ENCODE peak calls at places on chromosomes 4 and X, in four cellular contexts. G is activated CD8-positive, alpha-beta memory T cell treated with anti-CD3 and anti-CD28 coated beads for 48 hours; A is EL; C is stimulated activated CD4-positive, alpha-beta T cell treated with anti-CD3 and anti-CD28 coated beads, Interleukin-4, amount 100 ng/mL, for 4 hours. P is an unnamed sample.

GRCh38 chrX:154002215-154002719 is 17.4 kb downstream of the IRAK1 start:
- DNase-seq in G (no peak), A (peak), C (no peak), P (no peak)

GRCh38 chr4:26420438-26420837 is 69.8 kb downstream of the CCKAR start:
- DNase-seq in C (no peak), A (no peak), G (no peak), P (no peak)

GRCh38 chr4:101400096-101400495 is 52.8 kb upstream of the PPP3CA start:
- DNase-seq in A (peak), C (no peak), G (no peak), P (peak)

GRCh38 chrX:49067285-49068120 is 6.3 kb downstream of the PRAF2 start:
- DNase-seq in C (no peak), A (no peak), G (no peak), P (no peak)

GRCh38 chrX:38817004-38817703 is 15.9 kb downstream of the MID1IP1 start:
- DNase-seq in C (no peak), G (no peak), A (peak), P (no peak)

GRCh38 chrX:14357314-14357713 is 172.0 kb upstream of the GLRA2 start:
- DNase-seq in C (no peak), G (no peak), A (no peak), P (no peak)

GRCh38 chr4:169068423-169068822 is 58.4 kb upstream of the CBR4 start:
- DNase-seq in G (no peak), A (no peak), C (no peak), P (no peak)

GRCh38 chr4:74365761-74366160 is 816 bp downstream of the EREG start:
- DNase-seq in A (peak), C (no peak), G (no peak), P (no peak)

GRCh38 chr4:25098964-25099843 is 61.0 kb downstream of the SEPSECS start:
- DNase-seq in C (no peak), G (no peak), A (peak), P (peak)

GRCh38 chrX:80876877-80877276 is 67.2 kb upstream of the BRWD3 start:
- DNase-seq in G (no peak), A (peak), C (no peak), P (peak)

GRCh38 chr4:5547651-5548249 is 160.6 kb downstream of the EVC2 start:
- DNase-seq in C (no peak), G (no peak), A (no peak), P (no peak)

GRCh38 chr4:116358633-116359222 is 726.6 kb downstream of the TRAM1L1 start:
- DNase-seq in G (no peak), C (no peak), A (peak), P (no peak)

GRCh38 chr4:95027906-95028618 is 270.3 kb downstream of the BMPR1B start:
- DNase-seq in G (no peak), C (no peak), A (no peak), P (no peak)

GRCh38 chr4:6473264-6474052 is 1.0 kb upstream of the PPP2R2C start:
- DNase-seq in A (no peak), G (no peak), C (no peak), P (no peak)

GRCh38 chr4:76892601-76893000 is 5.3 kb downstream of the SOWAHB start:
- DNase-seq in G (no peak), C (no peak), A (no peak), P (no peak)

GRCh38 chr4:174828845-174829701 is at the start of gene GLRA3:
- DNase-seq in C (no peak), G (no peak), A (peak), P (no peak)

GRCh38 chr4:152920768-152921167 is 15.4 kb upstream of the FHDC1 start:
- DNase-seq in A (peak), G (no peak), C (no peak), P (peak)

GRCh38 chr4:81449018-81449417 is 22.7 kb downstream of the RASGEF1B start:
- DNase-seq in G (no peak), C (no peak), A (no peak), P (no peak)

GRCh38 chrX:103210056-103210455 is 4.9 kb upstream of the BEX4 start:
- DNase-seq in C (no peak), G (no peak), A (no peak), P (no peak)

GRCh38 chr4:16524911-16525574 is 298.8 kb upstream of the TAPT1 start:
- DNase-seq in C (no peak), A (no peak), G (no peak), P (no peak)

GRCh38 chr4:159429693-159430035 is 326.8 kb downstream of the RAPGEF2 start:
- DNase-seq in C (no peak), A (no peak), G (no peak), P (no peak)

GRCh38 chrX:111823068-111823467 is 52.9 kb upstream of the TRPC5OS start:
- DNase-seq in G (no peak), C (no peak), A (no peak), P (peak)

GRCh38 chrX:119488749-119489148 is 20.5 kb downstream of the SLC25A5 start:
- DNase-seq in G (no peak), C (no peak), A (peak), P (peak)

GRCh38 chr4:82484987-82485783 is 54.8 kb downstream of the ENOPH1 start:
- DNase-seq in A (no peak), G (no peak), C (no peak), P (no peak)

GRCh38 chr4:108644237-108644636 is 6.2 kb upstream of the OSTC start:
- DNase-seq in C (no peak), A (peak), G (no peak), P (no peak)

GRCh38 chrX:68429216-68429615 is 4.1 kb downstream of the OPHN1 start:
- DNase-seq in G (no peak), C (no peak), A (peak), P (peak)

P was measured in RKO.